ENCODE peak calls at places on chromosome 1, in ten cellular contexts. H, Q, A, K, W, Y, O, F, C and E are unnamed samples.
A peak's percentile ranks its signal among the peaks of the same experiment; 100 is the strongest.

GRCh38 chr1:54567961-54568360 is 19.9 kb downstream of the ACOT11 start:
- DNase-seq in Q (no peak), H (no peak), C (peak; percentile 77), Y (peak; percentile 69), O (peak; percentile 67), F (no peak), K (no peak), W (no peak), A (no peak), E (no peak)

GRCh38 chr1:218472885-218473284 is 127.7 kb downstream of the TGFB2 start:
- DNase-seq in F (no peak), O (no peak), W (no peak), A (no peak), Y (no peak), K (no peak), C (no peak), Q (no peak), H (no peak), E (no peak)

GRCh38 chr1:39046811-39047210 is 20.7 kb downstream of the NDUFS5 start:
- DNase-seq in Q (no peak), A (no peak), W (no peak), K (no peak), Y (no peak), O (no peak), C (no peak), H (no peak), F (no peak), E (peak; percentile 16)

GRCh38 chr1:87292684-87293493 is 35.8 kb upstream of the LMO4 start:
- DNase-seq in Q (peak; percentile 22), C (peak; percentile 63), O (no peak), F (peak; percentile 49), Y (peak; percentile 79), K (peak; percentile 66), H (peak; percentile 66), A (peak; percentile 57), W (peak; percentile 4), E (peak; percentile 73)

GRCh38 chr1:43541721-43542401 is 11.2 kb downstream of the PTPRF start:
- DNase-seq in Q (peak; percentile 91), Y (no peak), H (peak; percentile 72), C (peak; percentile 51), K (peak; percentile 90), O (peak; percentile 94), F (peak; percentile 92), W (no peak), A (no peak), E (peak; percentile 67)

GRCh38 chr1:116990612-116991151 is 10.9 kb upstream of the CD101 start:
- DNase-seq in C (peak; percentile 86), F (peak; percentile 11), Y (peak; percentile 85), W (peak; percentile 87), O (peak; percentile 84), A (no peak), H (peak; percentile 85), K (peak; percentile 47), Q (peak; percentile 77), E (peak; percentile 100)

GRCh38 chr1:171801395-171801990 is 20.0 kb downstream of the METTL13 start:
- DNase-seq in F (peak; percentile 15), Y (peak; percentile 65), Q (no peak), C (peak; percentile 58), A (peak; percentile 60), H (no peak), W (no peak), K (peak; percentile 27), O (no peak), E (peak; percentile 65)

GRCh38 chr1:177948336-177948972 is 21.4 kb downstream of the SEC16B start:
- DNase-seq in Q (peak; percentile 47), A (peak; percentile 69), O (peak; percentile 75), W (peak; percentile 27), C (peak; percentile 67), Y (peak; percentile 83), H (peak; percentile 46), F (peak; percentile 38), K (peak; percentile 60), E (peak; percentile 83)

GRCh38 chr1:176954242-176954641 is 210.3 kb downstream of the ASTN1 start:
- DNase-seq in O (no peak), H (no peak), Q (no peak), A (no peak), F (no peak), Y (no peak), K (no peak), C (peak; percentile 24), W (no peak), E (peak; percentile 2)

GRCh38 chr1:225225681-225226080 is 202.2 kb downstream of the LBR start:
- DNase-seq in Q (no peak), A (no peak), K (no peak), Y (no peak), C (no peak), O (no peak), W (no peak), H (no peak), F (no peak), E (no peak)

GRCh38 chr1:45569571-45569961 is 14.3 kb upstream of the NASP start:
- DNase-seq in K (no peak), Q (no peak), A (no peak), F (no peak), C (no peak), Y (no peak), H (no peak), O (no peak), W (no peak), E (no peak)
- TF ChIP-seq CTCF in K (no peak), Q (no peak), A (no peak), F (no peak), C (no peak), Y (no peak), H (no peak), O (no peak), W (no peak), E (no peak)

DNA sequence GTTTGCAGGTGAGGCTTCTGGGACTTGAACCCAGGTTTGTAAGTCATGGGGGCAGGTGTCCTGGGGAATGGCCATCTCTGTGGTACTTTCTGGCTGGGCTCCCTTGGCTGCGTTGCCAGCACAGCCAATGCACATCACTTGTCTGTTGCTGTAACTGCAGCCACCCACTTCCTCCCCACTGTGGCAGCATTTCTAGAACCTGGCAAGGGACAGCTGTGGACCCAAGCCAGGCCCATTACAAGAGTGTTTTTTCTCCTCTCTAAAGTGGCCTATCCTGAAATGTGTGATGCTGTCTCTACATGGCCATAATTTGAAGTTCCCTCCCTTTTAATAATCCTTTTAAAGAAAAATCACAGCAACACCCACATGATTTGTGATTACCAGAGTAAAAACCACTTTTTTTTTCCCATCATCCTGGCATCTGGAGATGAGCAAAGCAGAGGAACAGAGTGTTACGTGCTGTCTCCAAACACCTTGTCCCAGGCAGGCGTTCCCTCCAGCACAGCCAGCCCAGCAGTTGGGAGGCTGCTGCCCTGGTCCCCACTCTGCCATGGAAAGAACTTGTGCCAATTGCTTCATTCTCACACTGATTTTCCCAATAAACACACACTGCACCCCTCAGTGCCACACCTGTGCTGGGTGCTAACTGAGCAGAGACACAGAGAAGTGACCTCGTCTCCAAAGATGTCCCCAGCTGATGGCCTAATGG is 360.6 kb upstream of the USP24 start:
- DNase-seq in O (peak; percentile 87), K (peak; percentile 34), A (no peak), W (no peak), H (no peak), F (peak; percentile 27), C (no peak), Y (no peak), Q (peak; percentile 94), E (no peak)
- TF ChIP-seq CTCF in O (no peak), K (no peak), A (no peak), W (no peak), H (no peak), F (no peak), C (no peak), Y (no peak), Q (no peak), E (no peak)

GRCh38 chr1:60727553-60727952 is 354.8 kb upstream of the NFIA start:
- DNase-seq in F (peak; percentile 7), W (no peak), Y (no peak), C (peak; percentile 85), K (no peak), O (no peak), A (no peak), Q (peak; percentile 58), H (no peak), E (no peak)

DNA sequence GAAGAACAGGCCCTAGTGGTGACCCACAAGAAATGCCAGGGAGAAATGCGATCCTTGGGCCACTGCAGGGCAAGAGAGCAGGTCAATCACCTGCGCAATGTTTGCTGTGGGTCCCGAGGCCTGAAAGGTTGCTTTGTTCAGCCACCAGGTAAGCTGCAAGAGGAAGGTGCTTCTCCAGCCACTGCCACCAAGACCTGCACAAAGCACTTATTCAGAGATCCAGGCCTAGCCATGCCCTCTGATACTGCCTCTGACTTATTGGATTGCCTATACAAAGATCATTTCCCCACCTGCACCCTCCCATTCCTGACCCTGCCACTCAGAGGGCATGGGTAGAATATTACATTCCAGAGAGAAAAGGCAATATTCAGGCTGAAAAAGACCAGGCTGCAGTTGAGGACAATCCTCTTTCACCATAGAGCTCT is 349.4 kb upstream of the NFIA start:
- DNase-seq in C (no peak), Q (no peak), O (no peak), K (no peak), Y (no peak), H (no peak), A (no peak), W (no peak), F (no peak), E (no peak)
- TF ChIP-seq CTCF in C (no peak), Q (no peak), O (no peak), K (no peak), Y (no peak), H (no peak), A (no peak), W (no peak), F (no peak), E (no peak)

GRCh38 chr1:55827350-55827749 is 612.2 kb upstream of the USP24 start:
- DNase-seq in Q (no peak), C (peak; percentile 40), K (peak; percentile 26), H (no peak), O (peak; percentile 78), W (peak; percentile 95), Y (peak; percentile 97), A (no peak), F (no peak), E (peak; percentile 97)

GRCh38 chr1:55826413-55827080 is 611.4 kb upstream of the USP24 start:
- DNase-seq in H (no peak), W (no peak), Y (no peak), F (no peak), K (no peak), C (no peak), O (no peak), A (no peak), Q (no peak), E (peak; percentile 46)

GRCh38 chr1:55823521-55824296 is 608.5 kb upstream of the USP24 start:
- DNase-seq in O (no peak), H (no peak), K (no peak), A (no peak), Y (peak; percentile 22), F (no peak), C (peak; percentile 13), W (no peak), Q (no peak), E (no peak)

GRCh38 chr1:55825486-55825885 is 610.3 kb upstream of the USP24 start:
- DNase-seq in Y (no peak), A (no peak), Q (no peak), O (no peak), F (no peak), W (no peak), K (no peak), H (no peak), C (no peak), E (no peak)

DNA sequence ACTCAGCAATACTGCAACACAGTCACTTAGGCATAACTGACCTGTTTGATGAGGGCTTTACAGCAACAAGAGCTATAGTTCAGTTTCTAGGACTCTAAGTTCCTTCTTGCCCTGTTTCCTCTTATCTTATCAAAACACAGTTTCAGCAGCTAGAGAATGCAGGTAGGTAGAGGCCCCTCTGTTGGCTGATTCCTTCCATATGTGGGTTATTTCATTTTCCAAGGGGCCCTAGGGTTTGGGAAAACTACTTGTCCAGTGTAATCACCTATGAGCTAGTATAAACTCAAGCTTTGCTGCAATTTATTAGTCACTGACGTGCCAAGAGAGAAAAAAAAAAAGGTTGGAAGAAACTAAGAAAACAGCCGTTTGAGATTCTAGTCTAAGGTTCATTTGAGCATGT is 607.7 kb upstream of the USP24 start:
- DNase-seq in O (no peak), W (no peak), K (no peak), F (no peak), A (no peak), Y (no peak), H (no peak), C (no peak), Q (no peak), E (no peak)
- TF ChIP-seq CTCF in O (no peak), W (no peak), K (no peak), F (no peak), A (no peak), Y (no peak), H (no peak), C (no peak), Q (no peak), E (no peak)